ENCODE peak calls at places on chromosomes 5 and 9, in six cellular contexts. W is fibroblast of lung, F is MCF 10A, E is PC-3, A is gastrocnemius medialis, J is psoas muscle. V is an unnamed sample.

GRCh38 chr5:83265318-83265717 is 188.0 kb downstream of the XRCC4 start:
- DNase-seq in J (no peak), A (no peak), W (peak; percentile 72), F (peak; percentile 71), E (peak; percentile 88), V (no peak)

GRCh38 chr5:51987679-51988209 is 604.5 kb downstream of the ISL1 start:
- DNase-seq in A (no peak), E (no peak), F (no peak), J (no peak), W (no peak), V (no peak)

GRCh38 chr5:131679911-131680310 is 44.9 kb upstream of the RAPGEF6 start:
- DNase-seq in A (no peak), F (peak; percentile 48), W (peak; percentile 88), E (no peak), J (no peak), V (peak; percentile 91)

GRCh38 chr9:133127340-133127981 is 6.4 kb upstream of the RALGDS start:
- DNase-seq in J (peak; percentile 73), F (peak; percentile 93), E (no peak), A (peak; percentile 81), W (peak; percentile 65), V (no peak)

GRCh38 chr5:154110781-154111180 is 72.0 kb downstream of the MFAP3 start:
- DNase-seq in E (peak; percentile 61), J (no peak), A (no peak), W (peak; percentile 4), F (peak; percentile 11), V (peak; percentile 24)

GRCh38 chr9:14935099-14935710 is 25.0 kb upstream of the FREM1 start:
- DNase-seq in J (no peak), W (no peak), F (no peak), A (no peak), E (no peak), V (no peak)

GRCh38 chr5:151717390-151717789 is 30.7 kb upstream of the SPARC start:
- DNase-seq in J (no peak), E (no peak), F (no peak), A (no peak), W (no peak), V (peak; percentile 56)

GRCh38 chr9:84857224-84857623 is 187.7 kb downstream of the NTRK2 start:
- DNase-seq in E (no peak), A (no peak), J (no peak), F (peak; percentile 43), W (no peak), V (peak; percentile 49)

GRCh38 chr5:115461506-115462290 is 82.9 kb downstream of the FEM1C start:
- DNase-seq in W (peak; percentile 94), J (no peak), E (peak; percentile 87), F (peak; percentile 51), A (no peak), V (peak; percentile 75)

GRCh38 chr5:90528704-90529233 is 615 bp downstream of the LYSMD3 start:
- DNase-seq in W (peak; percentile 27), A (no peak), J (no peak), F (peak; percentile 31), E (no peak), V (peak; percentile 11)

GRCh38 chr9:127898433-127899199 is 787 bp downstream of the ST6GALNAC6 start:
- DNase-seq in E (peak; percentile 26), F (peak; percentile 66), W (peak; percentile 91), A (no peak), J (peak; percentile 65), V (peak; percentile 95)

GRCh38 chr5:36301858-36302603 is at the start of gene RANBP3L:
- DNase-seq in A (peak; percentile 17), F (peak; percentile 62), E (peak; percentile 36), J (no peak), W (peak; percentile 57), V (no peak)

GRCh38 chr5:87229780-87230179 is 37.9 kb upstream of the RASA1 start:
- DNase-seq in J (no peak), F (no peak), A (no peak), E (peak; percentile 63), W (peak; percentile 52), V (peak; percentile 11)

GRCh38 chr9:115378246-115378645 is 260.3 kb upstream of the TNC start:
- DNase-seq in W (no peak), E (no peak), J (no peak), A (no peak), F (no peak), V (no peak)

GRCh38 chr5:134851307-134851923 is 5.6 kb downstream of the C5orf24 start:
- DNase-seq in A (no peak), W (peak; percentile 35), F (peak; percentile 81), E (peak; percentile 56), J (no peak), V (peak; percentile 64)

GRCh38 chr5:6158974-6159863 is 219.1 kb downstream of the MED10 start:
- DNase-seq in E (peak; percentile 100), W (peak; percentile 68), J (no peak), A (no peak), F (peak; percentile 88), V (peak; percentile 93)

GRCh38 chr5:138466058-138466899 is 1.0 kb downstream of the EGR1 start:
- DNase-seq in J (peak; percentile 36), F (peak; percentile 42), W (peak; percentile 36), E (no peak), A (no peak), V (peak; percentile 66)

GRCh38 chr5:122424211-122424610 is 112.2 kb downstream of the SNCAIP start:
- DNase-seq in W (no peak), F (no peak), E (no peak), A (no peak), J (no peak), V (no peak)

GRCh38 chr9:92406506-92406905 is 2.1 kb upstream of the OGN start:
- DNase-seq in F (no peak), A (peak; percentile 34), E (no peak), J (no peak), W (peak; percentile 50), V (peak; percentile 64)

GRCh38 chr5:143071927-143072326 is 301.8 kb downstream of the ARHGAP26 start:
- DNase-seq in A (no peak), W (no peak), J (no peak), E (no peak), F (no peak), V (no peak)

GRCh38 chr5:8457187-8458037 is 588.5 kb downstream of the MTRR start:
- DNase-seq in A (peak; percentile 90), E (no peak), W (peak; percentile 97), F (peak; percentile 98), J (peak; percentile 94), V (peak; percentile 99)

GRCh38 chr5:179914032-179914755 is 6.5 kb upstream of the TBC1D9B start:
- DNase-seq in W (peak; percentile 42), F (peak; percentile 81), J (no peak), E (peak; percentile 91), A (peak; percentile 27), V (peak; percentile 64)

GRCh38 chr9:123867034-123867433 is 62.9 kb downstream of the DENND1A start:
- DNase-seq in F (no peak), E (no peak), W (no peak), A (no peak), J (no peak), V (no peak)

GRCh38 chr9:34227445-34227844 is 48.6 kb downstream of the UBAP1 start:
- DNase-seq in A (no peak), J (no peak), W (peak; percentile 93), F (no peak), E (no peak), V (peak; percentile 43)

GRCh38 chr9:112104901-112105300 is 70.2 kb downstream of the SUSD1 start:
- DNase-seq in W (no peak), J (no peak), F (no peak), A (no peak), E (no peak), V (no peak)

GRCh38 chr9:77156646-77157371 is 20.5 kb upstream of the VPS13A start:
- DNase-seq in A (peak; percentile 17), F (no peak), W (no peak), J (no peak), E (no peak), V (no peak)

GRCh38 chr9:129835860-129836223 is 584 bp downstream of the USP20 start:
- DNase-seq in E (peak; percentile 14), J (no peak), F (peak; percentile 15), A (no peak), W (no peak), V (peak; percentile 29)

GRCh38 chr5:35029333-35029732 is 18.4 kb downstream of the AGXT2 start:
- DNase-seq in E (no peak), A (no peak), F (peak; percentile 72), J (no peak), W (peak; percentile 86), V (peak; percentile 62)

GRCh38 chr9:123834907-123835562 is 94.9 kb downstream of the DENND1A start:
- DNase-seq in E (no peak), A (no peak), F (no peak), W (peak; percentile 57), J (no peak), V (peak; percentile 53)

GRCh38 chr5:135894271-135894670 is 1.4 kb downstream of the IL9 start:
- DNase-seq in F (no peak), E (no peak), W (no peak), J (no peak), A (no peak), V (no peak)

DNA sequence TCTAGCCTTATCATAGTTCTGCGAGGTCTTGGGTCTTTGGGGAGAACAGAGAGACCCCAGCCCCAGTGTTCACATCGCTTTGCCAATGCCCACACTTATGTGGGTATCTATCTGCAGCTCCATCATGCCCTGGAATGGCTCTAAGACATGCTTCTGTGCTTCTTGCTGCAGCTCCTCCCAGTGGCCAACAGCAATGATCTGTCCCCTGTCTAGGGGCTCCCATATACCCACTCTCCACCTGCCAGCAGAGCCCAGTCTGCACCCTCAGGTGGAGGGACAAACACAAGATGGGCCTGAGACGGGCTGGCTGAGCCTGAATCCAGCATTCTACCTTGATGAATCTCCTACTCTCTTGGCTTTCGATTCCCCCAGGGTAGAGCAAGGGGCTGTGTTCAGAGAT is 14.6 kb upstream of the DAP start:
- DNase-seq in A (no peak), E (no peak), W (no peak), F (no peak), J (no peak), V (no peak)
- TF ChIP-seq CTCF in A (no peak), E (peak; percentile 43), W (no peak), F (no peak), J (no peak), V (no peak)

DNA sequence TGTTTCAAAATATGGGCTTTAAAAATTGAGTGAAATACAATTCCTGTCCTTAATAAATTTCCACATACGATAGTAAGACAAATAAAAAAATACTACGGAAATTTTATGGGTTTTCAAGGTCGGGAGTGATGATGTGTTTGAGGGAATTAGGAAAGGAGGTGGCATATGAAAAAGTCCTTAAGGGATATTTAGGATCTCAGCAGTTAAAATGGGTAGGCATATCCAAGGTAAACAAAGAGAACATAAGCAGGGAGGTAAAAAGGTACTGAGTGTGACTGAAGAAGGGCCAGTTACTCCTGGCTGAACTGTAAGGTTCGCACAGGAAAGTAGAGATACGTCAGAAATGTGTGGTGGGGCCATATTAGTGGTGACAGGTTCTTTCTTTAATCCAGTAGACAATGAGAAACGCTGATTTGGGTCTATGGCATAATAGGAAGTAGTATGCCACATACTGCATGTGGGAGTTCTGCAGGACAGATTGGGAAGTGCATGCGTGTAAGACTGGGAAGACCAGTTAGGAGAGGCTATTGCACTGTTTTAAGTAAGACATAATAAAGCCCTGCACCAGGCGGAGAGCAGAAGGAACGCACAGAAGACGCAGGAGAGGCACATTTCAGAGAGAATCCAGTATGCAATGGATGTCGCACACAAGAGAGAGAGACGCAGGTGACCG is 932 bp upstream of the HMGCR start:
- DNase-seq in W (peak; percentile 87), J (no peak), F (peak; percentile 80), A (peak; percentile 4), E (peak; percentile 69), V (peak; percentile 84)
- TF ChIP-seq CTCF in W (peak; percentile 32), J (peak; percentile 25), F (peak; percentile 45), A (peak; percentile 46), E (no peak), V (peak; percentile 64)

GRCh38 chr5:39283231-39283818 is 64.0 kb upstream of the FYB1 start:
- DNase-seq in E (peak; percentile 90), J (no peak), F (peak; percentile 81), W (peak; percentile 44), A (peak; percentile 10), V (peak; percentile 70)
- TF ChIP-seq CTCF in E (peak; percentile 94), J (peak; percentile 66), F (peak; percentile 54), W (peak; percentile 73), A (peak; percentile 66), V (peak; percentile 84)

GRCh38 chr5:96729156-96729555 is 67.0 kb downstream of the CAST start:
- DNase-seq in A (no peak), J (no peak), F (no peak), E (peak; percentile 37), W (no peak), V (no peak)
- TF ChIP-seq CTCF in A (no peak), J (peak; percentile 12), F (peak; percentile 34), E (peak; percentile 73), W (peak; percentile 1), V (peak; percentile 47)

V was measured in AG10803.